ENCODE peak calls at places on chromosomes 5 and 9, in five cellular contexts. One of them, this sample, is unnamed. For H3K36me3, the result is how much of the 10 kb centered on the place peaks cover.

GRCh38 chr5:81639556-81639955 is 111.3 kb downstream of the SSBP2 start:
- DNase-seq in Panc1: no peak
- DNase-seq in RWPE2: no peak
- DNase-seq in WERI-Rb-1: no peak
- DNase-seq in OCI-LY7: no peak
- DNase-seq in this sample: no peak

GRCh38 chr9:93205045-93205768 is 21.3 kb downstream of the WNK2 start:
- DNase-seq in OCI-LY7: peak
- DNase-seq in RWPE2: peak
- DNase-seq in Panc1: no peak
- DNase-seq in WERI-Rb-1: peak
- DNase-seq in this sample: no peak

GRCh38 chr5:65624025-65624569 is at the start of gene TRIM23:
- DNase-seq in WERI-Rb-1: peak
- DNase-seq in RWPE2: peak
- DNase-seq in Panc1: peak
- DNase-seq in OCI-LY7: peak
- DNase-seq in this sample: peak

GRCh38 chr9:2181794-2182193 is 166.6 kb downstream of the SMARCA2 start:
- DNase-seq in RWPE2: no peak
- DNase-seq in WERI-Rb-1: peak
- DNase-seq in Panc1: no peak
- DNase-seq in OCI-LY7: peak
- DNase-seq in this sample: no peak

GRCh38 chr5:83564069-83564749 is 92.7 kb downstream of the VCAN start:
- DNase-seq in WERI-Rb-1: no peak
- DNase-seq in OCI-LY7: peak
- DNase-seq in Panc1: peak
- DNase-seq in RWPE2: no peak
- DNase-seq in this sample: no peak

GRCh38 chr5:131357739-131358561 is 94.1 kb downstream of the CDC42SE2 start:
- DNase-seq in RWPE2: no peak
- DNase-seq in Panc1: no peak
- DNase-seq in WERI-Rb-1: no peak
- DNase-seq in OCI-LY7: no peak
- DNase-seq in this sample: no peak

GRCh38 chr5:141850183-141850768 is 27.9 kb downstream of the PCDH1 start:
- DNase-seq in Panc1: no peak
- DNase-seq in RWPE2: no peak
- DNase-seq in WERI-Rb-1: peak
- DNase-seq in OCI-LY7: no peak
- DNase-seq in this sample: no peak

GRCh38 chr5:1950708-1951103 is 68.0 kb upstream of the IRX4 start:
- DNase-seq in OCI-LY7: no peak
- DNase-seq in Panc1: no peak
- DNase-seq in WERI-Rb-1: no peak
- DNase-seq in RWPE2: peak
- DNase-seq in this sample: no peak

GRCh38 chr9:130117816-130118632 is 54.2 kb upstream of the NCS1 start:
- DNase-seq in RWPE2: no peak
- DNase-seq in Panc1: no peak
- DNase-seq in WERI-Rb-1: peak
- DNase-seq in OCI-LY7: no peak
- DNase-seq in this sample: no peak

GRCh38 chr9:16417101-16417500 is 453.4 kb downstream of the BNC2 start:
- DNase-seq in RWPE2: no peak
- DNase-seq in OCI-LY7: no peak
- DNase-seq in Panc1: no peak
- DNase-seq in WERI-Rb-1: no peak
- DNase-seq in this sample: no peak

GRCh38 chr9:21764736-21765245 is 37.6 kb upstream of the MTAP start:
- DNase-seq in WERI-Rb-1: no peak
- DNase-seq in Panc1: no peak
- DNase-seq in OCI-LY7: no peak
- DNase-seq in RWPE2: no peak
- DNase-seq in this sample: no peak

GRCh38 chr9:97803167-97804058 is 49.6 kb upstream of the FOXE1 start:
- DNase-seq in Panc1: no peak
- DNase-seq in OCI-LY7: peak
- DNase-seq in WERI-Rb-1: peak
- DNase-seq in RWPE2: peak
- DNase-seq in this sample: peak

GRCh38 chr9:124964056-124964455 is 23.2 kb upstream of the GOLGA1 start:
- DNase-seq in OCI-LY7: no peak
- DNase-seq in WERI-Rb-1: no peak
- DNase-seq in RWPE2: no peak
- DNase-seq in Panc1: no peak
- DNase-seq in this sample: no peak

GRCh38 chr5:167285591-167285990 is 1005.9 kb upstream of the WWC1 start:
- DNase-seq in WERI-Rb-1: no peak
- DNase-seq in Panc1: no peak
- DNase-seq in OCI-LY7: no peak
- DNase-seq in RWPE2: no peak
- DNase-seq in this sample: no peak

GRCh38 chr9:31336841-31337240 is 1047.6 kb upstream of the ACO1 start:
- DNase-seq in Panc1: no peak
- DNase-seq in OCI-LY7: peak
- DNase-seq in WERI-Rb-1: no peak
- DNase-seq in RWPE2: no peak
- DNase-seq in this sample: no peak

GRCh38 chr5:150301170-150301505 is 1.6 kb downstream of the ARSI start:
- DNase-seq in RWPE2: no peak
- DNase-seq in Panc1: no peak
- DNase-seq in OCI-LY7: no peak
- DNase-seq in WERI-Rb-1: peak
- DNase-seq in this sample: no peak

GRCh38 chr9:72443855-72444254 is 77.6 kb upstream of the TMC1 start:
- DNase-seq in RWPE2: no peak
- DNase-seq in Panc1: no peak
- DNase-seq in WERI-Rb-1: no peak
- DNase-seq in OCI-LY7: no peak
- DNase-seq in this sample: no peak

GRCh38 chr5:121503111-121503840 is 348.4 kb upstream of the FTMT start:
- DNase-seq in Panc1: no peak
- DNase-seq in OCI-LY7: peak
- DNase-seq in WERI-Rb-1: peak
- DNase-seq in RWPE2: peak
- DNase-seq in this sample: peak

GRCh38 chr5:157917909-157918809 is 59.2 kb upstream of the CLINT1 start:
- DNase-seq in Panc1: peak
- DNase-seq in OCI-LY7: peak
- DNase-seq in WERI-Rb-1: peak
- DNase-seq in RWPE2: no peak
- DNase-seq in this sample: no peak

GRCh38 chr5:17918373-17919104 is 284.3 kb downstream of the TAF11L14 start:
- DNase-seq in RWPE2: no peak
- DNase-seq in Panc1: no peak
- DNase-seq in OCI-LY7: no peak
- DNase-seq in WERI-Rb-1: no peak
- DNase-seq in this sample: no peak

GRCh38 chr9:131709741-131710499 is 30.0 kb downstream of the RAPGEF1 start:
- DNase-seq in Panc1: no peak
- DNase-seq in OCI-LY7: no peak
- DNase-seq in RWPE2: no peak
- DNase-seq in WERI-Rb-1: no peak
- DNase-seq in this sample: no peak

GRCh38 chr5:36722913-36723312 is 116.5 kb downstream of the SLC1A3 start:
- DNase-seq in RWPE2: no peak
- DNase-seq in OCI-LY7: no peak
- DNase-seq in Panc1: no peak
- DNase-seq in WERI-Rb-1: peak
- DNase-seq in this sample: no peak

GRCh38 chr9:125993423-125993935 is 246.3 kb downstream of the PBX3 start:
- DNase-seq in WERI-Rb-1: no peak
- DNase-seq in RWPE2: no peak
- DNase-seq in Panc1: no peak
- DNase-seq in OCI-LY7: no peak
- DNase-seq in this sample: no peak

GRCh38 chr9:18829858-18830257 is 203.2 kb downstream of the SAXO1 start:
- DNase-seq in OCI-LY7: no peak
- DNase-seq in Panc1: no peak
- DNase-seq in RWPE2: no peak
- DNase-seq in WERI-Rb-1: no peak
- DNase-seq in this sample: peak

GRCh38 chr5:142981886-142982820 is 212.0 kb downstream of the ARHGAP26 start:
- DNase-seq in RWPE2: peak
- DNase-seq in Panc1: no peak
- DNase-seq in OCI-LY7: no peak
- DNase-seq in WERI-Rb-1: peak
- DNase-seq in this sample: no peak

GRCh38 chr5:99025298-99026045 is 96.7 kb upstream of the CHD1 start:
- DNase-seq in WERI-Rb-1: no peak
- DNase-seq in OCI-LY7: no peak
- DNase-seq in Panc1: no peak
- DNase-seq in RWPE2: no peak
- DNase-seq in this sample: peak

GRCh38 chr9:114538241-114538640 is 33.0 kb upstream of the WHRN start:
- DNase-seq in WERI-Rb-1: peak
- DNase-seq in Panc1: no peak
- DNase-seq in OCI-LY7: peak
- DNase-seq in RWPE2: no peak
- DNase-seq in this sample: no peak

GRCh38 chr5:93790401-93790800 is 49.0 kb upstream of the POU5F2 start:
- DNase-seq in RWPE2: no peak
- DNase-seq in OCI-LY7: no peak
- DNase-seq in Panc1: no peak
- DNase-seq in WERI-Rb-1: no peak
- DNase-seq in this sample: no peak

GRCh38 chr5:142590451-142591240 is 95.2 kb downstream of the FGF1 start:
- DNase-seq in Panc1: no peak
- DNase-seq in OCI-LY7: no peak
- DNase-seq in RWPE2: no peak
- DNase-seq in WERI-Rb-1: no peak
- DNase-seq in this sample: no peak

GRCh38 chr5:14560091-14560595 is 21.4 kb upstream of the OTULINL start:
- DNase-seq in WERI-Rb-1: peak
- DNase-seq in RWPE2: no peak
- DNase-seq in Panc1: no peak
- DNase-seq in OCI-LY7: no peak
- DNase-seq in this sample: no peak

GRCh38 chr5:86861514-86861913 is 243.8 kb downstream of the COX7C start:
- DNase-seq in WERI-Rb-1: peak
- DNase-seq in Panc1: no peak
- DNase-seq in OCI-LY7: no peak
- DNase-seq in RWPE2: no peak
- DNase-seq in this sample: no peak

GRCh38 chr5:39755986-39756385 is 331.2 kb upstream of the DAB2 start:
- DNase-seq in Panc1: peak
- DNase-seq in WERI-Rb-1: no peak
- DNase-seq in OCI-LY7: no peak
- DNase-seq in RWPE2: peak
- DNase-seq in this sample: peak

GRCh38 chr9:87706066-87706739 is 19.7 kb upstream of the CTSL start:
- DNase-seq in Panc1: no peak
- DNase-seq in WERI-Rb-1: no peak
- DNase-seq in RWPE2: no peak
- DNase-seq in OCI-LY7: no peak
- DNase-seq in this sample: no peak

GRCh38 chr5:16867585-16867953 is 68.5 kb downstream of the MYO10 start:
- DNase-seq in WERI-Rb-1: no peak
- DNase-seq in Panc1: no peak
- DNase-seq in RWPE2: no peak
- DNase-seq in OCI-LY7: no peak
- DNase-seq in this sample: no peak

GRCh38 chr5:150577378-150577777 is 63.1 kb upstream of the SYNPO start:
- DNase-seq in OCI-LY7: no peak
- DNase-seq in Panc1: no peak
- DNase-seq in RWPE2: peak
- DNase-seq in WERI-Rb-1: no peak
- DNase-seq in this sample: no peak

DNA sequence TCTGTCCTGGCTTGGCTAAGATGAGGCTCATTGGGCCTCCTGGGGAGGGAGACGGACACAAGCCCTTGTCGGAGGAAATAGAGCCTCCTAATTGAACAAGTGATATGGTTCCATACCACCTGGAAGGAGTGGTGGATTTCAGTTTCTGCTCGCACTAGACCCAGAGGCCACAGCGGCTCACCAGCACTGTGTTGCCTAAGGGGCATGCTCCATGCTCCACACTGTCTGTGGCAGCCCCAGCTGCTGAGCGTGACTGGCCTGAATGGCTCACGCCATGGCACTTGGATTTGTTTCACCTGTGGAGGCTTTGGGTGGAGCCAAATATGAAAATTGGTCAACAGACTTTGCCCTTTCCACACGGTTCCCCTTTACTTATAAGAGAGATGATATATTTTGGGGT is 181.1 kb downstream of the HSPA4 start:
- DNase-seq in RWPE2: no peak
- DNase-seq in OCI-LY7: no peak
- DNase-seq in WERI-Rb-1: no peak
- DNase-seq in Panc1: no peak
- DNase-seq in this sample: no peak
- TF ChIP-seq CTCF in RWPE2: no peak
- TF ChIP-seq CTCF in OCI-LY7: no peak
- TF ChIP-seq CTCF in WERI-Rb-1: no peak
- TF ChIP-seq CTCF in Panc1: no peak
- TF ChIP-seq CTCF in this sample: no peak

GRCh38 chr5:859391-859790 is 8.6 kb upstream of the ZDHHC11 start:
- DNase-seq in RWPE2: no peak
- DNase-seq in Panc1: no peak
- DNase-seq in WERI-Rb-1: no peak
- DNase-seq in OCI-LY7: no peak
- DNase-seq in this sample: no peak
- H3K36me3 ChIP-seq in RWPE2: under half
- H3K36me3 ChIP-seq in Panc1: under half
- H3K36me3 ChIP-seq in WERI-Rb-1: under half
- H3K36me3 ChIP-seq in OCI-LY7: under half
- H3K36me3 ChIP-seq in this sample: under half

GRCh38 chr9:95077053-95077765 is 240.3 kb downstream of the FANCC start:
- DNase-seq in RWPE2: no peak
- DNase-seq in WERI-Rb-1: no peak
- DNase-seq in Panc1: no peak
- DNase-seq in OCI-LY7: no peak
- DNase-seq in this sample: no peak
- H3K4me3 ChIP-seq in RWPE2: no peak
- H3K4me3 ChIP-seq in WERI-Rb-1: no peak
- H3K4me3 ChIP-seq in Panc1: no peak
- H3K4me3 ChIP-seq in OCI-LY7: no peak
- H3K4me3 ChIP-seq in this sample: no peak

GRCh38 chr5:133750356-133750755 is 138.0 kb upstream of the FSTL4 start:
- DNase-seq in OCI-LY7: no peak
- DNase-seq in Panc1: no peak
- DNase-seq in WERI-Rb-1: no peak
- DNase-seq in RWPE2: no peak
- DNase-seq in this sample: no peak

GRCh38 chr5:133744030-133744645 is 131.8 kb upstream of the FSTL4 start:
- DNase-seq in Panc1: no peak
- DNase-seq in RWPE2: no peak
- DNase-seq in WERI-Rb-1: peak
- DNase-seq in OCI-LY7: peak
- DNase-seq in this sample: no peak

GRCh38 chr5:133744909-133745308 is 132.6 kb upstream of the FSTL4 start:
- DNase-seq in OCI-LY7: no peak
- DNase-seq in RWPE2: no peak
- DNase-seq in Panc1: no peak
- DNase-seq in WERI-Rb-1: no peak
- DNase-seq in this sample: no peak

GRCh38 chr5:133749331-133749985 is 137.1 kb upstream of the FSTL4 start:
- DNase-seq in Panc1: no peak
- DNase-seq in WERI-Rb-1: peak
- DNase-seq in RWPE2: no peak
- DNase-seq in OCI-LY7: no peak
- DNase-seq in this sample: no peak

GRCh38 chr5:133746834-133747233 is 134.5 kb upstream of the FSTL4 start:
- DNase-seq in Panc1: no peak
- DNase-seq in WERI-Rb-1: peak
- DNase-seq in RWPE2: no peak
- DNase-seq in OCI-LY7: peak
- DNase-seq in this sample: no peak
- TF ChIP-seq CTCF in Panc1: peak
- TF ChIP-seq CTCF in WERI-Rb-1: peak
- TF ChIP-seq CTCF in RWPE2: no peak
- TF ChIP-seq CTCF in OCI-LY7: peak
- TF ChIP-seq CTCF in this sample: peak